ENCODE peak calls at places on chromosomes 1 and 21, in ten cellular contexts. K is stimulated activated CD4-positive, alpha-beta T cell treated with anti-CD3 and anti-CD28 coated beads, Interleukin-1b, Interleukin-23, amount 100 ng/mL, for 24 hours; T is central memory CD4-positive, alpha-beta T cell; J is posterior vena cava; I is activated CD8-positive, alpha-beta memory T cell treated with anti-CD3 and anti-CD28 coated beads for 4 hours; Y is putamen; D is activated effector memory CD4-positive, alpha-beta T cell treated with Interleukin-2 at 50 U/mL for 16 hours; H is body of pancreas; O is cerebellar cortex; L is aorta. S is an unnamed sample.

GRCh38 chr1:157403203-157403602 is 149.1 kb downstream of the FCRL5 start:
- DNase-seq in K (no peak), T (no peak), J (no peak), I (no peak), Y (no peak), D (no peak), H (no peak), O (no peak), L (no peak), S (no peak)

GRCh38 chr1:219038398-219038797 is 135.3 kb upstream of the LYPLAL1 start:
- DNase-seq in K (no peak), T (no peak), J (no peak), I (no peak), Y (no peak), D (no peak), H (no peak), O (no peak), L (no peak), S (no peak)

GRCh38 chr21:36423772-36424433 is 38.7 kb downstream of the CHAF1B start:
- DNase-seq in K (no peak), T (no peak), J (peak; percentile 38), I (no peak), Y (no peak), D (no peak), H (no peak), O (no peak), L (peak; percentile 26), S (no peak)

GRCh38 chr1:184801503-184801902 is 46.8 kb upstream of the EDEM3 start:
- DNase-seq in K (no peak), T (no peak), J (no peak), I (no peak), Y (no peak), D (no peak), H (peak; percentile 77), O (no peak), L (no peak), S (no peak)

GRCh38 chr1:90768826-90769225 is 51.7 kb upstream of the BARHL2 start:
- DNase-seq in K (no peak), T (no peak), J (no peak), I (no peak), Y (no peak), D (no peak), H (no peak), O (no peak), L (no peak), S (no peak)

GRCh38 chr1:177171536-177172123 is 872 bp downstream of the BRINP2 start:
- DNase-seq in K (no peak), T (no peak), J (no peak), I (no peak), Y (no peak), D (no peak), H (no peak), O (peak; percentile 29), L (no peak), S (no peak)

GRCh38 chr1:60971330-60971729 is 111.0 kb upstream of the NFIA start:
- DNase-seq in K (no peak), T (no peak), J (no peak), I (no peak), Y (peak; percentile 29), D (no peak), H (no peak), O (no peak), L (no peak), S (no peak)

GRCh38 chr1:214636436-214636835 is 33.4 kb downstream of the CENPF start:
- DNase-seq in K (no peak), T (no peak), J (no peak), I (no peak), Y (no peak), D (no peak), H (no peak), O (peak; percentile 89), L (no peak), S (no peak)

GRCh38 chr1:55542901-55543504 is 327.8 kb upstream of the USP24 start:
- DNase-seq in K (no peak), T (no peak), J (no peak), I (no peak), Y (no peak), D (no peak), H (no peak), O (no peak), L (no peak), S (peak; percentile 30)

GRCh38 chr1:219155140-219155539 is 18.5 kb upstream of the LYPLAL1 start:
- DNase-seq in K (no peak), T (no peak), J (no peak), I (no peak), Y (no peak), D (no peak), H (no peak), O (no peak), L (no peak), S (no peak)

GRCh38 chr21:45208627-45208951 is 79.1 kb downstream of the POFUT2 start:
- DNase-seq in K (no peak), T (no peak), J (no peak), I (no peak), Y (no peak), D (no peak), H (no peak), O (no peak), L (no peak), S (no peak)

GRCh38 chr1:2610036-2610720 is 22.6 kb downstream of the MMEL1 start:
- DNase-seq in K (no peak), T (no peak), J (peak; percentile 78), I (no peak), Y (no peak), D (no peak), H (no peak), O (no peak), L (peak; percentile 62), S (no peak)

GRCh38 chr1:197813741-197814140 is 38.5 kb upstream of the DENND1B start:
- DNase-seq in K (no peak), T (no peak), J (no peak), I (no peak), Y (no peak), D (no peak), H (no peak), O (no peak), L (no peak), S (no peak)

GRCh38 chr1:222618880-222619321 is 1.0 kb downstream of the MIA3 start:
- DNase-seq in K (no peak), T (no peak), J (no peak), I (no peak), Y (peak; percentile 25), D (no peak), H (peak; percentile 42), O (peak; percentile 51), L (peak; percentile 71), S (no peak)

GRCh38 chr1:235069577-235070563 is 58.8 kb downstream of the TOMM20 start:
- DNase-seq in K (no peak), T (no peak), J (peak; percentile 92), I (no peak), Y (no peak), D (no peak), H (peak; percentile 97), O (no peak), L (peak; percentile 91), S (peak; percentile 45)

GRCh38 chr1:46017876-46018503 is 114.4 kb downstream of the PIK3R3 start:
- DNase-seq in K (no peak), T (no peak), J (no peak), I (no peak), Y (no peak), D (no peak), H (no peak), O (no peak), L (no peak), S (no peak)

GRCh38 chr1:161491472-161491871 is 13.8 kb upstream of the FCGR2A start:
- DNase-seq in K (no peak), T (peak; percentile 14), J (no peak), I (no peak), Y (no peak), D (no peak), H (no peak), O (no peak), L (no peak), S (no peak)

GRCh38 chr21:34215911-34216310 is 142.5 kb downstream of the MRPS6 start:
- DNase-seq in K (no peak), T (no peak), J (no peak), I (no peak), Y (no peak), D (no peak), H (no peak), O (no peak), L (no peak), S (no peak)

GRCh38 chr1:39625009-39625408 is 14.4 kb downstream of the HEYL start:
- DNase-seq in K (no peak), T (no peak), J (no peak), I (no peak), Y (no peak), D (no peak), H (no peak), O (no peak), L (no peak), S (no peak)

GRCh38 chr1:239898067-239898730 is 193.5 kb upstream of the FMN2 start:
- DNase-seq in K (peak; percentile 59), T (peak; percentile 58), J (peak; percentile 88), I (peak; percentile 52), Y (peak; percentile 76), D (peak; percentile 46), H (peak; percentile 89), O (peak; percentile 75), L (peak; percentile 80), S (peak; percentile 70)

GRCh38 chr21:38505654-38506523 is 7.6 kb upstream of the ERG start:
- DNase-seq in K (no peak), T (no peak), J (no peak), I (no peak), Y (peak; percentile 39), D (no peak), H (peak; percentile 17), O (peak; percentile 42), L (no peak), S (peak; percentile 72)

GRCh38 chr1:17858027-17858426 is 102.9 kb downstream of the ACTL8 start:
- DNase-seq in K (no peak), T (no peak), J (no peak), I (no peak), Y (no peak), D (no peak), H (no peak), O (no peak), L (no peak), S (peak; percentile 5)

GRCh38 chr1:212226467-212226866 is 58.7 kb upstream of the PPP2R5A start:
- DNase-seq in K (no peak), T (no peak), J (no peak), I (no peak), Y (no peak), D (no peak), H (no peak), O (no peak), L (no peak), S (no peak)

GRCh38 chr1:118338991-118339390 is 154.0 kb upstream of the SPAG17 start:
- DNase-seq in K (no peak), T (no peak), J (no peak), I (no peak), Y (no peak), D (no peak), H (no peak), O (no peak), L (no peak), S (no peak)

GRCh38 chr1:246139745-246140182 is 367.3 kb downstream of the SMYD3 start:
- DNase-seq in K (no peak), T (no peak), J (no peak), I (no peak), Y (no peak), D (no peak), H (no peak), O (no peak), L (no peak), S (peak; percentile 47)

GRCh38 chr1:3910769-3911520 is 10.9 kb upstream of the C1orf174 start:
- DNase-seq in K (peak; percentile 70), T (peak; percentile 65), J (peak; percentile 87), I (peak; percentile 44), Y (peak; percentile 35), D (peak; percentile 61), H (peak; percentile 83), O (peak; percentile 65), L (peak; percentile 85), S (peak; percentile 76)

GRCh38 chr1:58763214-58763613 is 20.6 kb downstream of the JUN start:
- DNase-seq in K (no peak), T (no peak), J (no peak), I (no peak), Y (no peak), D (no peak), H (no peak), O (no peak), L (no peak), S (peak; percentile 34)

GRCh38 chr1:9252999-9253398 is 18.4 kb downstream of the H6PD start:
- DNase-seq in K (no peak), T (no peak), J (no peak), I (no peak), Y (no peak), D (no peak), H (no peak), O (peak; percentile 85), L (peak; percentile 45), S (no peak)